ENCODE peak calls at places on chromosomes 12 and 14, in five cellular contexts. One of them, this sample, is unnamed.
A peak's percentile ranks its signal among the peaks of the same experiment; 100 is the strongest.

GRCh38 chr14:37179896-37180502 is 7.6 kb upstream of the SLC25A21 start:
- DNase-seq in WTC11: no peak
- DNase-seq in PC-3: peak; percentile 91
- DNase-seq in tibial nerve: no peak
- DNase-seq in suprapubic skin: no peak
- DNase-seq in this sample: peak; percentile 61

GRCh38 chr12:63238892-63239291 is 87.9 kb upstream of the AVPR1A start:
- DNase-seq in WTC11: no peak
- DNase-seq in PC-3: peak; percentile 41
- DNase-seq in tibial nerve: no peak
- DNase-seq in suprapubic skin: no peak
- DNase-seq in this sample: no peak

GRCh38 chr14:77372304-77372841 is 4.5 kb downstream of the TMED8 start:
- DNase-seq in tibial nerve: no peak
- DNase-seq in WTC11: no peak
- DNase-seq in suprapubic skin: no peak
- DNase-seq in PC-3: peak; percentile 57
- DNase-seq in this sample: peak; percentile 5

GRCh38 chr12:94667031-94667540 is 16.7 kb upstream of the TMCC3 start:
- DNase-seq in suprapubic skin: no peak
- DNase-seq in PC-3: no peak
- DNase-seq in tibial nerve: no peak
- DNase-seq in WTC11: no peak
- DNase-seq in this sample: no peak

GRCh38 chr14:89288114-89288513 is 128.9 kb downstream of the FOXN3 start:
- DNase-seq in suprapubic skin: no peak
- DNase-seq in WTC11: no peak
- DNase-seq in tibial nerve: no peak
- DNase-seq in PC-3: no peak
- DNase-seq in this sample: no peak

GRCh38 chr14:21486640-21487087 is 9.7 kb downstream of the TOX4 start:
- DNase-seq in WTC11: no peak
- DNase-seq in suprapubic skin: no peak
- DNase-seq in PC-3: no peak
- DNase-seq in tibial nerve: no peak
- DNase-seq in this sample: peak; percentile 59

GRCh38 chr12:70853326-70853725 is 67.2 kb downstream of the PTPRR start:
- DNase-seq in suprapubic skin: no peak
- DNase-seq in PC-3: no peak
- DNase-seq in WTC11: no peak
- DNase-seq in tibial nerve: no peak
- DNase-seq in this sample: peak; percentile 94

GRCh38 chr12:100706029-100706428 is 88.5 kb upstream of the ANO4 start:
- DNase-seq in suprapubic skin: no peak
- DNase-seq in WTC11: no peak
- DNase-seq in tibial nerve: no peak
- DNase-seq in PC-3: peak; percentile 84
- DNase-seq in this sample: peak; percentile 21

GRCh38 chr14:90506748-90507147 is 109.9 kb downstream of the CALM1 start:
- DNase-seq in tibial nerve: no peak
- DNase-seq in suprapubic skin: no peak
- DNase-seq in PC-3: peak; percentile 47
- DNase-seq in WTC11: no peak
- DNase-seq in this sample: no peak

GRCh38 chr14:91716999-91717398 is 14.9 kb downstream of the CATSPERB start:
- DNase-seq in WTC11: no peak
- DNase-seq in suprapubic skin: no peak
- DNase-seq in PC-3: no peak
- DNase-seq in tibial nerve: no peak
- DNase-seq in this sample: no peak

GRCh38 chr14:91719839-91720238 is 12.0 kb downstream of the CATSPERB start:
- DNase-seq in PC-3: no peak
- DNase-seq in suprapubic skin: no peak
- DNase-seq in tibial nerve: no peak
- DNase-seq in WTC11: no peak
- DNase-seq in this sample: no peak

DNA sequence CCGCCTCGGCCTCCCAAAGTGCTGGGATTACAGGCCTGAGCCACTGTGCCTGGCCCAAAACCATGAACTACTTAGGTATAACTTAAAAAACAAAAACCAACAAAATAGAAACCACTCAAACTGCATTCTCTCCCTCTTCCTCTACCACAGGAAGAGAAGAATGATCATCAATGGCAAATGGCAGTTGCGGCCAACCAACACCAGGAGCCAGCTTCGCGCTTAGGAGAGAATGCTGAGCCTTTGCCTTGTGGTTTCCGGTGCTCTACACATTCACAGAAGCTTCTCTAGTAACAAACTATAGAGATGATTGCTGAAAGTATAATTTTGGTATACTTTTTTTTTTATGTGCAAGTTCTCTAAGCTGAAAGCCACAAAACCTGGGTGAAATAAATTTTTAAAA is 17.1 kb downstream of the CATSPERB start:
- DNase-seq in suprapubic skin: no peak
- DNase-seq in tibial nerve: no peak
- DNase-seq in PC-3: no peak
- DNase-seq in WTC11: peak; percentile 30
- DNase-seq in this sample: no peak
- TF ChIP-seq CTCF in suprapubic skin: no peak
- TF ChIP-seq CTCF in tibial nerve: no peak
- TF ChIP-seq CTCF in PC-3: peak; percentile 21
- TF ChIP-seq CTCF in WTC11: no peak
- TF ChIP-seq CTCF in this sample: no peak

DNA sequence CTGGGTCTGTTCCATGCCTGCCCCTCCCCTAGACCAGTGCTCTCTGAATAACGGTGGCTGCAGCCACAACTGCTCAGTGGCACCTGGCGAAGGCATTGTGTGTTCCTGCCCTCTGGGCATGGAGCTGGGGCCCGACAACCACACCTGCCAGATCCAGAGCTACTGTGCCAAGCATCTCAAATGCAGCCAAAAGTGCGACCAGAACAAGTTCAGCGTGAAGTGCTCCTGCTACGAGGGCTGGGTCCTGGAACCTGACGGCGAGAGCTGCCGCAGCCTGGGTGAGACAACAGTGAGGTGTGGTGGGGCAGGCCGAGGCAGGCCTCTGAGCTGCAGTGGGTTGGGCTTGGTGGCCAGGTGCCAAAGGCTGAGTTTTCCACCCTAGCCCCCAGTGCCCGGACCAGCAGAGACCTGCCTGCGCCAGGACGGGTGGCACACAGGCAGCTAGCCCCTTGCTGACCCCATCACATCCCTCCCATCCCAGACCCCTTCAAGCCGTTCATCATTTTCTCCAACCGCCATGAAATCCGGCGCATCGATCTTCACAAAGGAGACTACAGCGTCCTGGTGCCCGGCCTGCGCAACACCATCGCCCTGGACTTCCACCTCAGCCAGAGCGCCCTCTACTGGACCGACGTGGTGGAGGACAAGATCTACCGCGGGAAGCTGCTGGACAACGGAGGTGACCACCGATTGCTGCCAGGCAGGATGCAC is 28.2 kb upstream of the LRP1-AS start:
- DNase-seq in PC-3: peak; percentile 80
- DNase-seq in tibial nerve: peak; percentile 89
- DNase-seq in suprapubic skin: peak; percentile 93
- DNase-seq in WTC11: peak; percentile 95
- DNase-seq in this sample: peak; percentile 86
- TF ChIP-seq CTCF in PC-3: peak; percentile 91
- TF ChIP-seq CTCF in tibial nerve: peak; percentile 89
- TF ChIP-seq CTCF in suprapubic skin: peak; percentile 72
- TF ChIP-seq CTCF in WTC11: peak; percentile 75
- TF ChIP-seq CTCF in this sample: peak; percentile 90

GRCh38 chr14:23185046-23185445 is 1.6 kb upstream of the SLC7A8 start:
- DNase-seq in PC-3: peak; percentile 45
- DNase-seq in WTC11: no peak
- DNase-seq in suprapubic skin: no peak
- DNase-seq in tibial nerve: no peak
- DNase-seq in this sample: peak; percentile 59
- TF ChIP-seq CTCF in PC-3: no peak
- TF ChIP-seq CTCF in WTC11: no peak
- TF ChIP-seq CTCF in suprapubic skin: no peak
- TF ChIP-seq CTCF in tibial nerve: no peak
- TF ChIP-seq CTCF in this sample: no peak

GRCh38 chr14:30906752-30907658 is 32.6 kb downstream of the COCH start:
- DNase-seq in suprapubic skin: no peak
- DNase-seq in WTC11: no peak
- DNase-seq in tibial nerve: no peak
- DNase-seq in PC-3: peak; percentile 53
- DNase-seq in this sample: peak; percentile 43
- TF ChIP-seq CTCF in suprapubic skin: no peak
- TF ChIP-seq CTCF in WTC11: no peak
- TF ChIP-seq CTCF in tibial nerve: no peak
- TF ChIP-seq CTCF in PC-3: peak; percentile 76
- TF ChIP-seq CTCF in this sample: peak; percentile 24

GRCh38 chr14:103091041-103091882 is 3.3 kb upstream of the EXOC3L4 start:
- DNase-seq in tibial nerve: no peak
- DNase-seq in PC-3: peak; percentile 56
- DNase-seq in WTC11: peak; percentile 66
- DNase-seq in suprapubic skin: no peak
- DNase-seq in this sample: peak; percentile 46
- TF ChIP-seq CTCF in tibial nerve: peak; percentile 42
- TF ChIP-seq CTCF in PC-3: peak; percentile 51
- TF ChIP-seq CTCF in WTC11: peak; percentile 20
- TF ChIP-seq CTCF in suprapubic skin: peak; percentile 47
- TF ChIP-seq CTCF in this sample: peak; percentile 25

GRCh38 chr12:120316798-120317257 is 10.8 kb downstream of the PLA2G1B start:
- DNase-seq in tibial nerve: no peak
- DNase-seq in WTC11: no peak
- DNase-seq in suprapubic skin: no peak
- DNase-seq in PC-3: peak; percentile 14
- DNase-seq in this sample: no peak

GRCh38 chr12:120317258-120318105 is 10.1 kb downstream of the PLA2G1B start:
- DNase-seq in WTC11: peak; percentile 100
- DNase-seq in suprapubic skin: peak; percentile 99
- DNase-seq in tibial nerve: peak; percentile 100
- DNase-seq in PC-3: peak; percentile 100
- DNase-seq in this sample: peak; percentile 99

GRCh38 chr12:120314220-120314619 is 12.1 kb downstream of the SIRT4 start:
- DNase-seq in suprapubic skin: no peak
- DNase-seq in PC-3: peak; percentile 40
- DNase-seq in WTC11: peak; percentile 47
- DNase-seq in tibial nerve: no peak
- DNase-seq in this sample: peak; percentile 10
- TF ChIP-seq CTCF in suprapubic skin: no peak
- TF ChIP-seq CTCF in PC-3: peak; percentile 66
- TF ChIP-seq CTCF in WTC11: peak; percentile 39
- TF ChIP-seq CTCF in tibial nerve: no peak
- TF ChIP-seq CTCF in this sample: peak; percentile 28

GRCh38 chr14:74084277-74085046 is at the start of the genes ALDH6A1 and LIN52:
- DNase-seq in WTC11: peak; percentile 100
- DNase-seq in tibial nerve: peak; percentile 100
- DNase-seq in PC-3: peak; percentile 100
- DNase-seq in suprapubic skin: peak; percentile 100
- DNase-seq in this sample: peak; percentile 100
- TF ChIP-seq CTCF in WTC11: no peak
- TF ChIP-seq CTCF in tibial nerve: no peak
- TF ChIP-seq CTCF in PC-3: no peak
- TF ChIP-seq CTCF in suprapubic skin: no peak
- TF ChIP-seq CTCF in this sample: no peak